ENCODE peak calls at places on chromosomes 1 and 21, in ten cellular contexts. E is skeletal muscle cell, P is epithelial cell of esophagus, F is GM23338, R is AG09309, J is OCI-LY7, W is astrocyte of the spinal cord, K is body of pancreas, L is esophagus squamous epithelium, C is lower lobe of right lung. A is an unnamed sample.

GRCh38 chr1:245694476-245695195 is 539.9 kb downstream of the KIF26B start:
- DNase-seq in K (no peak), J (no peak), L (no peak), R (no peak), C (no peak), E (no peak), F (no peak), W (no peak), P (no peak), A (no peak)

GRCh38 chr1:198633675-198634121 is 5.1 kb upstream of the PTPRC start:
- DNase-seq in L (no peak), J (no peak), P (no peak), C (no peak), E (no peak), F (no peak), R (no peak), W (no peak), K (no peak), A (no peak)

GRCh38 chr1:37094302-37094701 is 60.0 kb upstream of the GRIK3 start:
- DNase-seq in F (no peak), W (no peak), J (peak; percentile 69), R (no peak), C (no peak), P (no peak), E (no peak), L (no peak), K (no peak), A (no peak)

GRCh38 chr1:223794040-223794880 is 51.5 kb downstream of the TP53BP2 start:
- DNase-seq in E (no peak), F (no peak), C (no peak), J (no peak), P (peak; percentile 54), L (no peak), R (no peak), W (no peak), K (no peak), A (no peak)

GRCh38 chr1:223860051-223860559 is 14.4 kb upstream of the TP53BP2 start:
- DNase-seq in W (no peak), J (no peak), C (no peak), E (no peak), R (no peak), P (peak; percentile 59), F (no peak), L (no peak), K (no peak), A (no peak)

GRCh38 chr1:7372477-7373120 is 398.5 kb upstream of the VAMP3 start:
- DNase-seq in K (no peak), J (no peak), P (no peak), C (no peak), E (no peak), L (no peak), R (no peak), W (no peak), F (no peak), A (peak; percentile 43)

GRCh38 chr1:215824245-215824644 is 257.1 kb downstream of the KCTD3 start:
- DNase-seq in L (no peak), C (no peak), W (peak; percentile 26), J (no peak), R (no peak), E (no peak), F (peak; percentile 79), P (no peak), K (no peak), A (no peak)

GRCh38 chr1:60732977-60733401 is 349.4 kb upstream of the NFIA start:
- DNase-seq in E (no peak), P (no peak), C (no peak), J (no peak), F (peak; percentile 10), R (no peak), W (no peak), L (no peak), K (peak; percentile 10), A (no peak)

GRCh38 chr1:151574575-151575529 is 34.7 kb downstream of the TUFT1 start:
- DNase-seq in C (no peak), L (no peak), K (no peak), E (no peak), F (no peak), J (no peak), W (peak; percentile 82), R (peak; percentile 51), P (peak; percentile 93), A (peak; percentile 66)

GRCh38 chr1:39711359-39712340 is 20.4 kb upstream of the HPCAL4 start:
- DNase-seq in F (peak; percentile 95), K (no peak), R (no peak), C (no peak), J (no peak), E (no peak), P (no peak), W (no peak), L (no peak), A (no peak)

GRCh38 chr1:11455925-11456580 is 22.9 kb upstream of the DISP3 start:
- DNase-seq in F (no peak), L (no peak), C (no peak), W (no peak), K (no peak), P (no peak), R (no peak), J (no peak), E (no peak), A (no peak)

GRCh38 chr1:198214924-198215323 is 58.1 kb downstream of the NEK7 start:
- DNase-seq in W (no peak), K (no peak), F (no peak), E (no peak), J (no peak), R (no peak), L (no peak), P (no peak), C (no peak), A (no peak)

DNA sequence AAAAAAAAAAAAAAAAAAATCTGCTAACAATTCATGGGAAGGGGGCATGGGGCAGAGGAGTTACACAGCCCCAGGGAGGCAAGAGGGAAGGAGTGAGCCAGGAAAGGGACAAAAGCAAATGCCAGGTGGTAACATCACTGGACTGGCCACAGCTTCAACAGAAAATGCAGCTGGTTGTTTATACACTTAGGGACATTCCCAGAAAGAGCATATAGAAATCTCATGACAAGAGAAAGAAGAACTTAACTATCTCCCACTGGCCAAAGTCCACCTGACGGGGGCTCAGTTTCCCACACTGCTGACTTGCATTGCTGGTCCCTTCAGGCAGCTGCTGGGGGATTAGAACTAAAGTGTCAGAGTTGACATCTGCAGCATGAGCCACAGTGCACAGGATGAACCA is 14.8 kb downstream of the IL12RB2 start:
- DNase-seq in R (no peak), L (no peak), W (no peak), J (no peak), C (no peak), K (no peak), E (no peak), P (no peak), F (no peak), A (no peak)
- H3K4me3 ChIP-seq in R (no peak overlapping the region), L (no peak overlapping the region), W (no peak overlapping the region), J (no peak overlapping the region), C (no peak overlapping the region), K (no peak overlapping the region), E (no peak overlapping the region), P (no peak overlapping the region), F (no peak overlapping the region), A (no peak overlapping the region)

DNA sequence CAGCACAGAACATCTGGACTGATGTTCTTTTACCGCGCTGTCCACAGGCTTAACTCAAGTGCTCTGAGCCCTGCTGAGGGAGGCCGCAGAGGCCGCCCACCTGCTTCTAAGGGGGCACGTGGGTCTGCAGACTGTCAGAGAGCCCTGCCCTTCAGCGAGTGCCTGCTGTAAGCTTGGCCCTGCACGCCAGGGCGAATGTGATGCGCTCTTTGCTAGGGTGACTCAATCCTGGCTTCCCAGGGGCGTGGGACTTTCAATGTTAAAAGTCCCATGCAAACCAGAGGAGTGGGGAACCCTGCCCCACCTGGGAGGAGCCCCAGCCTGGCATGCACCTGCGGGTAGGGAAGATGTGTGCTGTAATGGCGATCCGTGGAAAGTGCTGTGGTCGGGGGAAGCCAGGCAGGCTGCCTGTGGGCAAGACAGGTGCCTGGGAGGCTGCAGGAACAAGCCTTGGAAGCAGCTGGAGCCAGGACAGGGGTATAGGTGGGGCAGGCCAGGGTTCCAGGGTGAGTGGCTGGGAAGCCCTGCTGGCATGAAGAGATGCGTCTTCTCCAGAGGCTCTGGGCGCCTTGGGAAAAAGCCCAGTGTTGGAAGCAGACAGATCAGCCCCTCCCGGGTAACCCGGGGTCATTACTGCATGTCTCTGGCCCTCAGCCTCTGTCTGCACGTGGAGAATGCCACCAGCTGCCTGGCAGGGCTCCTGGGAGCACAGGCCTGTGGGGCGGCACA is 592 bp upstream of the PANK4 start:
- DNase-seq in L (no peak), F (no peak), C (no peak), R (no peak), E (no peak), P (peak; percentile 85), W (peak; percentile 31), J (no peak), K (no peak), A (peak; percentile 84)
- H3K4me3 ChIP-seq in L (peak overlapping the region; percentile 79), F (peak overlapping the region; percentile 92), C (peak overlapping the region; percentile 95), R (peak overlapping the region; percentile 54), E (peak overlapping the region; percentile 86), P (peak overlapping the region; percentile 19), W (peak overlapping the region; percentile 20), J (peak overlapping the region; percentile 100), K (no peak overlapping the region), A (peak overlapping the region; percentile 84)

GRCh38 chr1:155983191-155984023 is 5.1 kb upstream of the ARHGEF2 start:
- DNase-seq in K (no peak), L (no peak), E (peak; percentile 99), R (peak; percentile 99), W (peak; percentile 98), J (peak; percentile 85), C (no peak), P (peak; percentile 80), F (peak; percentile 74), A (peak; percentile 90)
- H3K4me3 ChIP-seq in K (no peak overlapping the region), L (no peak overlapping the region), E (peak overlapping the region; percentile 69), R (peak overlapping the region; percentile 84), W (peak overlapping the region; percentile 44), J (peak overlapping the region; percentile 85), C (peak overlapping the region; percentile 5), P (no peak overlapping the region), F (peak overlapping the region; percentile 33), A (peak overlapping the region; percentile 38)

GRCh38 chr21:21177353-21177986 is 179.3 kb downstream of the NCAM2 start:
- DNase-seq in E (no peak), C (no peak), P (no peak), L (no peak), F (no peak), K (no peak), W (no peak), R (no peak), J (no peak), A (no peak)

GRCh38 chr21:21179619-21180336 is 181.6 kb downstream of the NCAM2 start:
- DNase-seq in W (no peak), L (no peak), F (no peak), P (no peak), E (no peak), R (no peak), K (no peak), C (no peak), J (no peak), A (no peak)

GRCh38 chr21:21174676-21175075 is 176.5 kb downstream of the NCAM2 start:
- DNase-seq in F (no peak), K (no peak), R (no peak), P (no peak), C (no peak), E (no peak), L (no peak), W (no peak), J (no peak), A (no peak)

DNA sequence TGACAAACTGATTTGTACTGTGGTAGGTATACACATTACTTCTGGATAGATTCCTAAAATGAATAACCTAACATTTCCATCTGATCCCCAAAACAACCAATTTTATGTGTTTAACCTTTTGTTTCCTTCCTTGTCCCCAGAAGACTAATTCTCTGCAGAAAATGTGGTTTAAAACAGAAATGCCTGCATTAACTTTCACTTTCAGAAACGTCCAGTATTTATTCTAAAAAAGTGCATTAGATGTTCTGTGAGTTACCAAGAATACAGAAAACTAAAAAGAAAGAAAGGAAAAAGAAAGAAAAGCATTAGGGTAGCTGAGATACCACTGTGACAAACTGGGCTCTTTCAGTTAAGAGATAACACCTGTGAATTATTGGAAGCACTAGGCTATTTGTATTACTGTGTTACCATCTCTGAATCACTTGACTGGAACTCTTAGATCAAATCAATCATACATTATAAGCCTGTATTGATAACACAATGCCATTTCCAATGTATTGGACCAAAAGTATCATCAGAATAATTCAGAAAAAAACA is 177.7 kb downstream of the NCAM2 start:
- DNase-seq in R (no peak), K (no peak), F (no peak), J (no peak), L (no peak), P (no peak), W (peak; percentile 27), E (no peak), C (no peak), A (no peak)
- H3K4me3 ChIP-seq in R (no peak overlapping the region), K (no peak overlapping the region), F (no peak overlapping the region), J (no peak overlapping the region), L (no peak overlapping the region), P (no peak overlapping the region), W (no peak overlapping the region), E (no peak overlapping the region), C (no peak overlapping the region), A (no peak overlapping the region)

A was measured in right cardiac atrium.